ENCODE peak calls at places on chromosome 7, in nine cellular contexts. M is epithelial cell of esophagus; U is M059J; P is psoas muscle; R is T-helper 9 cell; C is kidney epithelial cell; T is T-helper 2 cell; N is activated T-cell treated with anti-CD3 and anti-CD28 coated beads, Interleukin-2, amount 50 U/mL, for 24 hours; V is gastrocnemius medialis. B is an unnamed sample.

GRCh38 chr7:556837-557555 is 37.4 kb upstream of the PDGFA start:
- DNase-seq in M (no peak), U (no peak), P (no peak), R (no peak), C (no peak), T (no peak), N (no peak), V (no peak), B (no peak)

GRCh38 chr7:50426280-50427045 is 23.7 kb downstream of the FIGNL1 start:
- DNase-seq in M (no peak), U (no peak), P (no peak), R (no peak), C (no peak), T (no peak), N (no peak), V (no peak), B (no peak)

GRCh38 chr7:132403465-132404110 is 172.7 kb downstream of the PLXNA4 start:
- DNase-seq in M (no peak), U (no peak), P (no peak), R (no peak), C (no peak), T (no peak), N (no peak), V (no peak), B (no peak)

GRCh38 chr7:35366167-35367155 is 112.6 kb upstream of the TBX20 start:
- DNase-seq in M (no peak), U (no peak), P (no peak), R (no peak), C (no peak), T (no peak), N (no peak), V (no peak), B (no peak)

GRCh38 chr7:12637328-12637727 is 50.1 kb upstream of the ARL4A start:
- DNase-seq in M (no peak), U (no peak), P (no peak), R (no peak), C (no peak), T (no peak), N (no peak), V (no peak), B (no peak)

GRCh38 chr7:157514746-157515145 is 177.9 kb downstream of the DNAJB6 start:
- DNase-seq in M (no peak), U (no peak), P (no peak), R (no peak), C (no peak), T (no peak), N (no peak), V (no peak), B (no peak)

GRCh38 chr7:151020231-151020630 is 4.1 kb downstream of the ATG9B start:
- DNase-seq in M (no peak), U (no peak), P (no peak), R (no peak), C (no peak), T (no peak), N (no peak), V (no peak), B (no peak)

GRCh38 chr7:77351539-77352004 is 64.6 kb downstream of the GSAP start:
- DNase-seq in M (no peak), U (no peak), P (no peak), R (peak), C (no peak), T (no peak), N (peak), V (no peak), B (no peak)

GRCh38 chr7:32293833-32294232 is 196.3 kb downstream of the LSM5 start:
- DNase-seq in M (no peak), U (no peak), P (no peak), R (no peak), C (no peak), T (no peak), N (no peak), V (no peak), B (no peak)

GRCh38 chr7:2934984-2935740 is 91.1 kb upstream of the GNA12 start:
- DNase-seq in M (no peak), U (no peak), P (no peak), R (no peak), C (no peak), T (no peak), N (peak), V (no peak), B (no peak)

GRCh38 chr7:69295971-69296370 is 302.3 kb upstream of the AUTS2 start:
- DNase-seq in M (no peak), U (no peak), P (no peak), R (no peak), C (no peak), T (no peak), N (no peak), V (no peak), B (no peak)

GRCh38 chr7:159130820-159131219 is 13.8 kb downstream of the VIPR2 start:
- DNase-seq in M (no peak), U (no peak), P (no peak), R (no peak), C (no peak), T (no peak), N (peak), V (no peak), B (no peak)

GRCh38 chr7:102395620-102395957 is 574 bp upstream of the PRKRIP1 start:
- DNase-seq in M (peak), U (no peak), P (no peak), R (no peak), C (no peak), T (no peak), N (no peak), V (no peak), B (no peak)

GRCh38 chr7:47536705-47537611 is 45.0 kb downstream of the TNS3 start:
- DNase-seq in M (peak), U (peak), P (peak), R (no peak), C (no peak), T (no peak), N (no peak), V (no peak), B (peak)

GRCh38 chr7:99767662-99768061 is 16.3 kb downstream of the CYP3A4 start:
- DNase-seq in M (no peak), U (no peak), P (no peak), R (no peak), C (no peak), T (no peak), N (no peak), V (no peak), B (no peak)

GRCh38 chr7:155956977-155957376 is 144.7 kb upstream of the SHH start:
- DNase-seq in M (no peak), U (no peak), P (no peak), R (no peak), C (no peak), T (no peak), N (no peak), V (no peak), B (no peak)

GRCh38 chr7:49172639-49173038 is 248.3 kb downstream of the CDC14C start:
- DNase-seq in M (no peak), U (no peak), P (no peak), R (no peak), C (no peak), T (no peak), N (no peak), V (no peak), B (no peak)

GRCh38 chr7:155713382-155713781 is 68.9 kb downstream of the RBM33 start:
- DNase-seq in M (no peak), U (no peak), P (peak), R (no peak), C (no peak), T (no peak), N (no peak), V (no peak), B (no peak)

GRCh38 chr7:155818820-155819168 is 6.5 kb upstream of the SHH start:
- DNase-seq in M (no peak), U (no peak), P (no peak), R (no peak), C (no peak), T (no peak), N (no peak), V (no peak), B (no peak)

GRCh38 chr7:1050254-1050906 is 6.0 kb downstream of the GPR146 start:
- DNase-seq in M (no peak), U (no peak), P (no peak), R (no peak), C (no peak), T (no peak), N (no peak), V (no peak), B (no peak)

GRCh38 chr7:106887376-106887775 is 22.3 kb downstream of the PIK3CG start:
- DNase-seq in M (peak), U (no peak), P (no peak), R (no peak), C (no peak), T (no peak), N (no peak), V (no peak), B (no peak)

GRCh38 chr7:90303241-90303640 is 17.9 kb downstream of the FAM237B start:
- DNase-seq in M (no peak), U (no peak), P (no peak), R (no peak), C (no peak), T (no peak), N (no peak), V (no peak), B (no peak)

GRCh38 chr7:43905209-43905946 is 1.0 kb downstream of the URGCP start:
- DNase-seq in M (peak), U (peak), P (peak), R (no peak), C (no peak), T (no peak), N (no peak), V (peak), B (peak)

GRCh38 chr7:132557489-132558044 is 18.7 kb downstream of the PLXNA4 start:
- DNase-seq in M (no peak), U (peak), P (no peak), R (no peak), C (no peak), T (no peak), N (no peak), V (no peak), B (no peak)

GRCh38 chr7:2823124-2823523 is 21.0 kb downstream of the GNA12 start:
- DNase-seq in M (no peak), U (no peak), P (no peak), R (no peak), C (no peak), T (no peak), N (no peak), V (no peak), B (no peak)

GRCh38 chr7:128409435-128410091 is at the start of gene IMPDH1:
- DNase-seq in M (peak), U (peak), P (peak), R (peak), C (no peak), T (peak), N (peak), V (peak), B (peak)

GRCh38 chr7:50366311-50366710 is 61.8 kb downstream of the IKZF1 start:
- DNase-seq in M (no peak), U (no peak), P (no peak), R (no peak), C (no peak), T (no peak), N (no peak), V (no peak), B (no peak)

GRCh38 chr7:29364661-29365060 is 170.1 kb downstream of the CHN2 start:
- DNase-seq in M (no peak), U (no peak), P (no peak), R (no peak), C (no peak), T (no peak), N (no peak), V (no peak), B (no peak)

GRCh38 chr7:18754766-18755165 is 259.2 kb downstream of the HDAC9 start:
- DNase-seq in M (peak), U (peak), P (no peak), R (no peak), C (no peak), T (no peak), N (no peak), V (no peak), B (no peak)

GRCh38 chr7:156334636-156335035 is 305.9 kb upstream of the RNF32 start:
- DNase-seq in M (peak), U (peak), P (no peak), R (no peak), C (no peak), T (no peak), N (no peak), V (no peak), B (no peak)